ENCODE peak calls at places on chromosomes 13 and 19, in eight cellular contexts. C, Y, Q, V, K, F, R and J are unnamed samples.

GRCh38 chr13:102367836-102368235 is 34.0 kb downstream of the FGF14 start:
- DNase-seq in Q (no peak), Y (no peak), F (no peak), K (no peak), V (no peak), R (no peak), C (no peak), J (no peak)

GRCh38 chr13:36919206-36919832 is 719 bp downstream of the SMAD9 start:
- DNase-seq in K (no peak), C (no peak), Q (no peak), V (peak; percentile 9), R (peak; percentile 34), Y (no peak), F (no peak), J (no peak)

GRCh38 chr13:45828253-45828968 is 23.1 kb downstream of the SIAH3 start:
- DNase-seq in C (no peak), Q (no peak), V (no peak), Y (no peak), F (no peak), K (peak; percentile 53), R (no peak), J (no peak)

GRCh38 chr19:17200408-17201079 is 14.6 kb upstream of the USE1 start:
- DNase-seq in C (no peak), V (no peak), R (no peak), Y (no peak), F (no peak), K (no peak), Q (no peak), J (no peak)

GRCh38 chr19:4967738-4968461 is 1.0 kb upstream of the KDM4B start:
- DNase-seq in K (peak; percentile 48), Y (peak; percentile 75), V (peak; percentile 26), F (no peak), R (no peak), C (no peak), Q (no peak), J (peak; percentile 23)

GRCh38 chr13:113928701-113929627 is 44.9 kb downstream of the C13orf46 start:
- DNase-seq in Y (peak; percentile 77), K (no peak), C (peak; percentile 80), R (peak; percentile 94), Q (no peak), F (no peak), V (peak; percentile 90), J (no peak)

GRCh38 chr13:27177852-27178251 is 6.2 kb upstream of the USP12 start:
- DNase-seq in Y (no peak), R (no peak), K (no peak), F (no peak), C (no peak), V (no peak), Q (no peak), J (peak; percentile 24)

GRCh38 chr19:755063-755462 is 4.2 kb downstream of the MISP start:
- DNase-seq in K (no peak), F (no peak), R (no peak), C (no peak), Y (no peak), V (no peak), Q (no peak), J (no peak)

GRCh38 chr13:111639196-111639705 is 318.8 kb downstream of the TEX29 start:
- DNase-seq in K (no peak), V (no peak), Q (no peak), Y (no peak), R (no peak), C (no peak), F (no peak), J (no peak)

GRCh38 chr13:21014139-21014665 is 47.2 kb downstream of the LATS2 start:
- DNase-seq in C (no peak), V (no peak), R (no peak), F (no peak), Y (no peak), K (no peak), Q (no peak), J (no peak)

GRCh38 chr13:51721485-51721884 is 82.5 kb downstream of the DHRS12 start:
- DNase-seq in F (no peak), Q (no peak), Y (no peak), C (no peak), K (no peak), R (peak; percentile 32), V (no peak), J (no peak)

GRCh38 chr13:85137516-85137915 is 661.7 kb downstream of the SLITRK6 start:
- DNase-seq in F (no peak), Q (no peak), R (no peak), Y (no peak), C (no peak), K (no peak), V (no peak), J (peak; percentile 17)

GRCh38 chr19:13033819-13034611 is 38.7 kb downstream of the NFIX start:
- DNase-seq in R (peak; percentile 77), Q (peak; percentile 56), C (no peak), Y (no peak), K (peak; percentile 63), V (peak; percentile 59), F (no peak), J (peak; percentile 63)

GRCh38 chr19:13373599-13373998 is 132.7 kb downstream of the CACNA1A start:
- DNase-seq in Y (no peak), Q (no peak), F (no peak), V (no peak), C (no peak), K (no peak), R (no peak), J (no peak)

GRCh38 chr13:44819245-44819644 is 170.0 kb downstream of the NUFIP1 start:
- DNase-seq in R (no peak), F (peak; percentile 85), K (no peak), V (peak; percentile 63), Q (no peak), C (no peak), Y (no peak), J (peak; percentile 81)

GRCh38 chr13:72694314-72694713 is 33.1 kb downstream of the MZT1 start:
- DNase-seq in F (peak; percentile 49), Y (no peak), Q (no peak), K (no peak), V (no peak), C (no peak), R (no peak), J (no peak)

GRCh38 chr19:27901078-27901477 is 1311.9 kb downstream of the UQCRFS1 start:
- DNase-seq in Q (no peak), K (no peak), R (no peak), C (no peak), Y (no peak), V (no peak), F (no peak), J (no peak)

GRCh38 chr13:114142137-114142550 is 9.7 kb upstream of the RASA3 start:
- DNase-seq in Q (no peak), V (no peak), R (no peak), Y (no peak), F (no peak), C (no peak), K (no peak), J (no peak)

GRCh38 chr13:42876270-42876714 is 94.9 kb downstream of the FAM216B start:
- DNase-seq in Y (no peak), Q (no peak), C (no peak), R (no peak), F (no peak), V (no peak), K (no peak), J (no peak)

GRCh38 chr13:50209646-50210045 is 194.4 kb downstream of the KCNRG start:
- DNase-seq in R (no peak), F (no peak), C (no peak), Y (no peak), K (no peak), Q (no peak), V (no peak), J (no peak)

GRCh38 chr19:51016798-51017683 is 2.5 kb downstream of the KLK10 start:
- DNase-seq in Q (peak; percentile 53), Y (no peak), K (peak; percentile 55), C (no peak), V (peak; percentile 16), F (peak; percentile 39), R (peak; percentile 43), J (peak; percentile 49)

GRCh38 chr19:8487137-8487851 is 15.1 kb downstream of the PRAM1 start:
- DNase-seq in K (peak; percentile 100), F (no peak), Y (no peak), C (peak; percentile 26), R (no peak), V (no peak), Q (peak; percentile 67), J (no peak)

DNA sequence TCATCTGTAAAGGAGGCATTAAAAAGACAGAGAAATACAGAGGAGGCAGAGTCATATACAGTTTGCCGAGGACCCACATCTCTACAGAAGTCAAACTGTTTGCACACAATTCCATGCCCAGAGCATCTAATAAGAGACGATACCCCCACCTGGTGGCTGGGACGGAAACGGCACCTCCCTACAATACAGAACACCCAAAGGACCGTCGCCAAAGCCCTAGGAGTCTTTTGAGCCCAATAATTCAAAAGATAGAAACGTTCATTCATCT is 703 bp upstream of the PLEKHG2 start:
- DNase-seq in Q (peak; percentile 94), F (peak; percentile 93), K (peak; percentile 93), C (peak; percentile 83), R (peak; percentile 96), V (peak; percentile 96), Y (peak; percentile 76), J (peak; percentile 90)
- H3K4me3 ChIP-seq in Q (peak overlapping the region; percentile 34), F (peak overlapping the region; percentile 12), K (peak overlapping the region; percentile 73), C (peak overlapping the region; percentile 98), R (peak overlapping the region; percentile 98), V (peak overlapping the region; percentile 98), Y (no peak overlapping the region), J (peak overlapping the region; percentile 41)

DNA sequence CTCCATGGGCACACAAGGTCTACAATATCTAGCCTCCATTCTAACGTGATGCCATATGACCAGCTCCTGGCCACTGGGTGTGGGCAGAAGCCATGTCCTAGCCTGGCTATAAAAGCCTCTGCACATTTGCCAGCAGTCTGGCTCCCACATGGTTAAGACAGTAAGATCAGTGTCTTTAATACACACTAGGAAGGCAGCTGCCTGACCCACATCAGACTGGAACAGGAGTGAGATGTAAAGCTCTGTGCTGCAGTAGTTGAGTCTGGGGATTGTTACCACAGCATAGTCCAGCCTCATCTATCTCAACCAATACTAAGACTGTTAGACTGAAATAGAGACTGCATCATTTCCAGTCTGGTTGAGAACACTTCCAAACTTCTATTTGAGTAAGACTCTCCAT is 533.1 kb downstream of the IRS2 start:
- DNase-seq in Y (no peak), R (no peak), Q (no peak), C (no peak), F (no peak), V (no peak), K (no peak), J (no peak)
- TF ChIP-seq CTCF in Y (no peak), R (no peak), Q (no peak), C (no peak), F (no peak), V (no peak), K (no peak), J (no peak)

GRCh38 chr19:18428173-18428836 is 9.1 kb downstream of the SSBP4 start:
- DNase-seq in K (no peak), Q (no peak), F (no peak), V (no peak), R (no peak), Y (no peak), C (no peak), J (no peak)
- H3K4me3 ChIP-seq in K (no peak overlapping the region), Q (peak overlapping the region; percentile 58), F (no peak overlapping the region), V (no peak overlapping the region), R (no peak overlapping the region), Y (no peak overlapping the region), C (peak overlapping the region; percentile 35), J (no peak overlapping the region)

DNA sequence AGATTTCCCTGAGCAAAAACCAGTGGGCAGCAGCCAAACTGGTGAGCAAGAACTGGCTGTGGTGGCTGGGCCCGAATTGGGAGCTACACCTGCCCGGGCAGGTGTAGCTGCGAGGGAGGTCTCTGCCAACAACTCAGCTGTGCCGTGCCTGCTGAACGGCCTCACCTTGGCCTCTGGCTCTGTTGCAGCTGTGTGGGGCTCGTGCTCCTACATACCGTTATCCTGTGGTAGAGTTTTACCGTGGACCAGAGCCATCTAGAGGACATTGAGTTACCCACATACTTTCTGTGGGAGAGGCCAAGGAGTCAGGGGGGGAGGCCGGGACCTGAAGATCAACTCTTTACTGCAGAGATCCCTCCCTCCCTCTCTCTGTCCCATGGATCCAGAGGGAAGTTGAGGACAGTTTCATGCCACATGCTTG is 113.2 kb downstream of the TM9SF2 start:
- DNase-seq in V (no peak), Q (peak; percentile 22), R (no peak), K (peak; percentile 71), C (no peak), Y (no peak), F (peak; percentile 45), J (peak; percentile 91)
- TF ChIP-seq CTCF in V (no peak), Q (no peak), R (no peak), K (no peak), C (no peak), Y (peak; percentile 5), F (peak; percentile 50), J (no peak)